ENCODE peak calls at places on chromosomes 4 and X, in eight cellular contexts. Z is esophagus muscularis mucosa, A is heart right ventricle, V is BJ, R is NB4, T is coronary artery, L is brain microvascular endothelial cell, K is PC-9. M is an unnamed sample.
A peak's percentile ranks its signal among the peaks of the same experiment; 100 is the strongest.

GRCh38 chr4:64545593-64545992 is 136.3 kb upstream of the TECRL start:
- DNase-seq in K (no peak), V (no peak), Z (no peak), R (no peak), A (no peak), L (no peak), T (no peak), M (no peak)

GRCh38 chr4:66574145-66574978 is 904.1 kb upstream of the EPHA5 start:
- DNase-seq in R (no peak), Z (no peak), K (no peak), A (no peak), V (peak; percentile 75), L (peak; percentile 79), T (no peak), M (peak; percentile 35)

GRCh38 chr4:140185725-140186124 is 31.7 kb upstream of the MAML3 start:
- DNase-seq in K (no peak), A (no peak), T (no peak), V (no peak), L (no peak), R (no peak), Z (no peak), M (no peak)

GRCh38 chrX:17580529-17581155 is 156.7 kb upstream of the SCML1 start:
- DNase-seq in R (no peak), T (no peak), A (peak; percentile 21), L (peak; percentile 59), Z (no peak), K (no peak), V (peak; percentile 35), M (no peak)

GRCh38 chr4:122531514-122531913 is 75.0 kb upstream of the IL2 start:
- DNase-seq in A (no peak), V (no peak), T (no peak), Z (no peak), R (peak; percentile 1), L (no peak), K (no peak), M (no peak)

GRCh38 chrX:122026665-122027064 is 979.3 kb downstream of the GLUD2 start:
- DNase-seq in A (no peak), V (no peak), Z (no peak), K (no peak), L (no peak), R (no peak), T (no peak), M (no peak)

GRCh38 chr4:128853741-128854140 is 44.2 kb downstream of the JADE1 start:
- DNase-seq in A (no peak), K (no peak), R (no peak), V (no peak), L (peak; percentile 83), T (no peak), Z (no peak), M (no peak)

GRCh38 chrX:20135956-20136355 is 5.7 kb downstream of the EIF1AX start:
- DNase-seq in R (no peak), V (no peak), L (no peak), K (no peak), T (no peak), A (no peak), Z (no peak), M (no peak)

GRCh38 chr4:22962186-22962786 is 269.5 kb downstream of the GBA3 start:
- DNase-seq in R (peak; percentile 13), L (peak; percentile 7), T (no peak), Z (no peak), K (peak; percentile 15), A (no peak), V (no peak), M (no peak)

GRCh38 chr4:90572996-90573395 is 445.8 kb downstream of the CCSER1 start:
- DNase-seq in L (no peak), A (no peak), Z (no peak), V (no peak), T (no peak), K (no peak), R (no peak), M (no peak)

GRCh38 chr4:147328189-147328588 is 152.7 kb upstream of the EDNRA start:
- DNase-seq in R (no peak), T (no peak), V (no peak), K (no peak), A (no peak), L (no peak), Z (no peak), M (no peak)

GRCh38 chr4:138710297-138710696 is 305.3 kb upstream of the NOCT start:
- DNase-seq in A (no peak), Z (no peak), L (no peak), R (no peak), T (no peak), K (no peak), V (no peak), M (no peak)

GRCh38 chrX:78106651-78106986 is 2.6 kb downstream of the PGK1 start:
- DNase-seq in K (no peak), V (no peak), T (no peak), A (no peak), L (no peak), R (no peak), Z (no peak), M (no peak)

GRCh38 chr4:1684756-1685603 is 867 bp upstream of the FAM53A start:
- DNase-seq in K (peak; percentile 31), R (peak; percentile 24), V (no peak), Z (no peak), L (no peak), A (no peak), T (no peak), M (no peak)

GRCh38 chr4:1685604-1686150 is 1.6 kb upstream of the FAM53A start:
- DNase-seq in Z (no peak), T (no peak), A (no peak), V (no peak), L (no peak), R (no peak), K (no peak), M (no peak)

GRCh38 chr4:1682860-1683259 is 1.3 kb downstream of the FAM53A start:
- DNase-seq in T (no peak), A (no peak), V (no peak), R (no peak), L (no peak), Z (no peak), K (no peak), M (no peak)

GRCh38 chr4:1683371-1683902 is 676 bp downstream of the FAM53A start:
- DNase-seq in L (peak; percentile 83), V (peak; percentile 47), R (peak; percentile 36), A (peak; percentile 9), T (no peak), Z (no peak), K (peak; percentile 7), M (peak; percentile 38)

DNA sequence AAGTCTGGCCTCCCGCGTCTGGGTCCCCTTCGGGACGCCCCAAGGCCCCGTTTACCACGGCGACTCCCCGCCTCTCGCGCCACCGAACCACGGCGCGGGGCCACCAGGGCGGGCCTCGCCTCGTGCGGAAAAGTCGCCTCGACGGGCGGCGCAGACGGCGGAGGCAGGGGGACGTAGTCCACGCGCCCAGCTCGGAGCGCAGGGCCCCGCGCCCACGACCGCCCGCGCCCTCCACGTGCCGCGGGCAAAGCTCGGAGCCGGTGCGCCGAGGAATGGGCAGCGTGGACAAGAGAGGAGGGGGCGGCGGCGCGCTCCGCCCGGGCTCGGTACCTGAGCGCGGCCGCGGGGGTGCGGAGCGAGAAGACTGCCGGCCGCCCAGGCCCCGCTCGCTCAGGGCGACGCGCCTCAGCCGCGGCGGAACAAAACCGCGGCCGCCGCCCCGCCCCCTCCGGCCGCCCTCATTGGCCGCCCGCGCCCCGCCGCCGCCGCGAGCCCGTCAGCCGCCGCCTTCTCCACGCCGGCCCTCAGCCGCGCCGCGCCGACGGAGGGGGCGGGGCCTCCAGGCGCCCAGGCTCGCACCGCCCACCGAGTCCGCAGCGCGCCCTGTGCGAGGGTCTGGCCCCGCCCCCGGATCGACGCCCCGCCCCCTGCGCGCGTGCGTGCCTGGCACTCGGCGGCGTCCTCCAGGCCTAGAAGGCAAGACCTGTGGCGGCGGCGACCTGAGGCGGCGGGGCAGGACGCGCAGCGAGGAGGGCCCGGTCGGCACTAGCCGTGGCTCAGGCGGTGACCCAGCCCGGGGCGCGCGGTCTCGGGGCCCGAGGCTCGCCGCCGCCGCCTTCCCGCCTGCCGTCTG is at the start of gene FAM53A:
- DNase-seq in V (no peak), Z (peak; percentile 94), L (peak; percentile 69), K (peak; percentile 96), R (peak; percentile 91), T (peak; percentile 90), A (peak; percentile 89), M (peak; percentile 60)
- TF ChIP-seq CTCF in V (no peak), Z (no peak), L (no peak), K (no peak), R (no peak), T (no peak), A (no peak), M (no peak)

DNA sequence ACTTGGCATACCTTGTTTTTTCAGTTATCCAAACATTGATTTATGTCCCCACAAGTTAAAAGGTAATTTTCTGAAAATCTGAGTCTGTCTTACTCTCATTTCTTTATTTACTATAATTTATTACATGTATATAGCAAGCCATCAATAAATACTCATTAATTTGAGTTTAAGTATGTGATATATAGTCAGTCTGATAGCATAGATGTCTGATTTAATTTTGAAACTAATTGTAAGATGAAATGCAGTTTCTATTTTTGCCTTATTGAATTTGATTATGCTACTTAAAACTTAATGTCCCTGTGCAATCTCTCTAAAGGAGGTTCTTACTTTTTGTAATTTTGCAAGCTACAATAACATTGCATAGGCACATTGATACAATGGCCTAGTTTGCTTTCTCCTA is 2418.6 kb downstream of the ARAP2 start:
- DNase-seq in V (no peak), L (no peak), T (no peak), A (no peak), Z (no peak), K (no peak), R (no peak), M (no peak)
- TF ChIP-seq CTCF in V (no peak), L (no peak), T (no peak), A (no peak), Z (no peak), K (no peak), R (no peak), M (no peak)

GRCh38 chrX:10015711-10016515 is 48.8 kb downstream of the CLDN34 start:
- DNase-seq in R (no peak), A (peak; percentile 64), T (no peak), L (no peak), K (peak; percentile 25), V (no peak), Z (no peak), M (no peak)
- TF ChIP-seq CTCF in R (no peak), A (no peak), T (no peak), L (peak; percentile 7), K (no peak), V (no peak), Z (no peak), M (no peak)

GRCh38 chr4:79297479-79297878 is 28.4 kb downstream of the NAA11 start:
- DNase-seq in Z (no peak), K (no peak), T (no peak), A (no peak), V (no peak), L (no peak), R (no peak), M (no peak)

GRCh38 chr4:79297029-79297428 is 28.8 kb downstream of the NAA11 start:
- DNase-seq in R (no peak), K (no peak), T (no peak), A (no peak), Z (no peak), L (no peak), V (no peak), M (no peak)

GRCh38 chr4:79294064-79294463 is 31.8 kb downstream of the NAA11 start:
- DNase-seq in K (no peak), A (no peak), R (peak; percentile 32), Z (no peak), V (no peak), L (no peak), T (no peak), M (no peak)

GRCh38 chr4:79298027-79298426 is 27.8 kb downstream of the NAA11 start:
- DNase-seq in V (no peak), T (no peak), L (no peak), R (peak; percentile 2), K (no peak), Z (no peak), A (no peak), M (no peak)

GRCh38 chr4:79295076-79295475 is 30.8 kb downstream of the NAA11 start:
- DNase-seq in K (no peak), Z (no peak), T (no peak), R (no peak), V (no peak), A (no peak), L (no peak), M (no peak)
- TF ChIP-seq CTCF in K (no peak), Z (no peak), T (no peak), R (no peak), V (no peak), A (no peak), L (no peak), M (no peak)

M was measured in AG09319.